ENCODE peak calls at places on chromosomes 7 and 10, in eight cellular contexts. X is aorta, L is hypothalamus, Q is endothelial cell, I is NCI-H345, F is GM23338, R is skeletal muscle cell, A is tibial nerve. J is an unnamed sample.

GRCh38 chr7:131537581-131537980 is 18.8 kb downstream of the PODXL start:
- DNase-seq in R (no peak), A (no peak), L (no peak), Q (no peak), X (no peak), I (no peak), F (no peak), J (no peak)

GRCh38 chr10:30538086-30538485 is 91.5 kb downstream of the LYZL2 start:
- DNase-seq in Q (no peak), R (no peak), L (no peak), A (no peak), X (no peak), F (no peak), I (no peak), J (no peak)

GRCh38 chr7:45088821-45089313 is at the start of gene NACAD:
- DNase-seq in F (peak; percentile 53), Q (no peak), I (peak; percentile 70), A (no peak), X (no peak), L (peak; percentile 98), R (no peak), J (no peak)

GRCh38 chr7:91414734-91415133 is 150.5 kb downstream of the FZD1 start:
- DNase-seq in X (no peak), I (no peak), A (no peak), L (no peak), R (no peak), Q (no peak), F (no peak), J (no peak)

GRCh38 chr10:28089467-28089866 is 90.6 kb upstream of the ODAD2 start:
- DNase-seq in Q (no peak), X (no peak), R (peak; percentile 69), I (no peak), L (no peak), F (no peak), A (no peak), J (no peak)

GRCh38 chr7:121385800-121386179 is 10.3 kb downstream of the FAM3C start:
- DNase-seq in Q (no peak), I (peak; percentile 23), F (no peak), X (no peak), R (peak; percentile 5), L (no peak), A (no peak), J (peak; percentile 13)

GRCh38 chr7:132815130-132815529 is 238.9 kb upstream of the PLXNA4 start:
- DNase-seq in R (no peak), I (no peak), X (no peak), A (no peak), L (no peak), Q (no peak), F (no peak), J (no peak)

GRCh38 chr10:34523017-34523767 is 291.9 kb downstream of the PARD3 start:
- DNase-seq in I (no peak), R (no peak), A (no peak), F (no peak), L (no peak), Q (no peak), X (no peak), J (no peak)

GRCh38 chr10:71274901-71275796 is 43.9 kb upstream of the SLC29A3 start:
- DNase-seq in F (peak; percentile 42), X (no peak), I (no peak), Q (no peak), L (no peak), A (no peak), R (no peak), J (no peak)

GRCh38 chr10:926075-926698 is 5.3 kb downstream of the LARP4B start:
- DNase-seq in A (no peak), X (no peak), I (no peak), L (no peak), R (no peak), F (no peak), Q (no peak), J (no peak)

GRCh38 chr7:1175597-1175966 is 15.6 kb upstream of the ZFAND2A start:
- DNase-seq in A (no peak), F (no peak), X (no peak), Q (no peak), R (no peak), I (no peak), L (no peak), J (no peak)

GRCh38 chr7:99270702-99271101 is 1.9 kb upstream of the MYH16 start:
- DNase-seq in R (no peak), I (no peak), F (peak; percentile 53), L (no peak), X (no peak), Q (no peak), A (no peak), J (no peak)

GRCh38 chr10:5447611-5448071 is 35.3 kb downstream of the NET1 start:
- DNase-seq in X (no peak), I (no peak), R (no peak), A (no peak), F (no peak), Q (no peak), L (no peak), J (peak; percentile 73)

GRCh38 chr7:29606830-29607229 is 43.2 kb downstream of the PRR15 start:
- DNase-seq in R (no peak), L (no peak), F (no peak), X (no peak), I (no peak), A (no peak), Q (no peak), J (no peak)

GRCh38 chr7:101077303-101078086 is 7.8 kb upstream of the TRIM56 start:
- DNase-seq in A (peak; percentile 85), Q (peak; percentile 87), I (peak; percentile 71), R (no peak), L (no peak), F (peak; percentile 96), X (peak; percentile 79), J (peak; percentile 68)

GRCh38 chr10:123642293-123642692 is 23.9 kb upstream of the GPR26 start:
- DNase-seq in I (peak; percentile 17), A (no peak), Q (no peak), F (peak; percentile 22), L (no peak), R (no peak), X (no peak), J (no peak)

GRCh38 chr10:30973737-30974136 is 57.9 kb downstream of the ZNF438 start:
- DNase-seq in Q (no peak), X (peak; percentile 43), I (no peak), A (no peak), L (no peak), R (no peak), F (no peak), J (no peak)

GRCh38 chr7:80895056-80895455 is 23.8 kb downstream of the SEMA3C start:
- DNase-seq in L (no peak), A (no peak), R (no peak), X (no peak), F (no peak), Q (no peak), I (no peak), J (no peak)

GRCh38 chr10:126240483-126240882 is 147.8 kb downstream of the ADAM12 start:
- DNase-seq in F (no peak), I (peak; percentile 63), A (no peak), X (no peak), R (no peak), L (no peak), Q (no peak), J (no peak)

GRCh38 chr10:23294638-23295247 is 49.9 kb downstream of the C10orf67 start:
- DNase-seq in X (no peak), F (peak; percentile 62), Q (no peak), R (no peak), A (no peak), L (no peak), I (no peak), J (no peak)

GRCh38 chr7:148720472-148720871 is 21.8 kb downstream of the CUL1 start:
- DNase-seq in X (no peak), R (no peak), A (no peak), F (no peak), Q (no peak), I (no peak), L (no peak), J (no peak)

GRCh38 chr10:104297697-104298660 is 29.0 kb downstream of the GSTO2 start:
- DNase-seq in X (no peak), I (no peak), Q (peak; percentile 83), R (peak; percentile 84), L (no peak), F (peak; percentile 89), A (no peak), J (peak; percentile 22)

GRCh38 chr7:149587331-149587645 is 89.7 kb upstream of the ZNF746 start:
- DNase-seq in X (no peak), A (no peak), I (no peak), F (no peak), L (no peak), R (no peak), Q (no peak), J (no peak)

GRCh38 chr7:99090811-99091582 is 52.9 kb downstream of the SMURF1 start:
- DNase-seq in X (no peak), F (no peak), A (no peak), R (no peak), Q (no peak), L (no peak), I (peak; percentile 27), J (no peak)

GRCh38 chr7:4561775-4562174 is 120.3 kb upstream of the FOXK1 start:
- DNase-seq in L (no peak), Q (no peak), F (peak; percentile 54), R (no peak), I (no peak), X (no peak), A (no peak), J (no peak)